ENCODE peak calls at places on chromosomes 2 and 18, in eight cellular contexts. A is hepatocyte; W is CD4-positive, alpha-beta T cell; S is fibroblast of the aortic adventitia; O is colonic mucosa; Y is endothelial cell; L is CD8-positive, alpha-beta T cell; R is epithelial cell of esophagus. E is an unnamed sample.

GRCh38 chr2:202135111-202135874 is 62.2 kb downstream of the KIAA2012 start:
- DNase-seq in A (peak; percentile 78), W (no peak), S (peak; percentile 100), O (peak; percentile 68), Y (no peak), L (no peak), R (peak; percentile 61), E (no peak)

GRCh38 chr18:40006553-40007073 is 1948.4 kb upstream of the PIK3C3 start:
- DNase-seq in A (no peak), W (no peak), S (no peak), O (no peak), Y (no peak), L (no peak), R (no peak), E (no peak)

GRCh38 chr2:28901202-28901601 is 6.7 kb downstream of the WDR43 start:
- DNase-seq in A (no peak), W (no peak), S (no peak), O (no peak), Y (no peak), L (no peak), R (no peak), E (no peak)

GRCh38 chr2:224518806-224519580 is 66.2 kb downstream of the CUL3 start:
- DNase-seq in A (no peak), W (no peak), S (peak; percentile 93), O (no peak), Y (no peak), L (no peak), R (peak; percentile 74), E (no peak)

GRCh38 chr18:60391571-60392226 is 19.1 kb upstream of the MC4R start:
- DNase-seq in A (no peak), W (no peak), S (no peak), O (no peak), Y (no peak), L (no peak), R (no peak), E (no peak)

GRCh38 chr18:37662546-37663339 is 97.1 kb upstream of the CELF4 start:
- DNase-seq in A (no peak), W (no peak), S (no peak), O (no peak), Y (no peak), L (no peak), R (no peak), E (peak; percentile 38)

GRCh38 chr2:26001743-26002341 is 19.5 kb upstream of the KIF3C start:
- DNase-seq in A (peak; percentile 41), W (no peak), S (peak; percentile 91), O (peak; percentile 60), Y (no peak), L (no peak), R (no peak), E (no peak)

GRCh38 chr18:37846996-37847395 is 281.4 kb upstream of the CELF4 start:
- DNase-seq in A (no peak), W (no peak), S (no peak), O (no peak), Y (no peak), L (no peak), R (no peak), E (no peak)

GRCh38 chr2:146262606-146263005 is 1582.2 kb upstream of the ACVR2A start:
- DNase-seq in A (peak; percentile 4), W (no peak), S (no peak), O (no peak), Y (no peak), L (no peak), R (no peak), E (no peak)

GRCh38 chr18:58407263-58407648 is 221.6 kb downstream of the ALPK2 start:
- DNase-seq in A (peak; percentile 68), W (no peak), S (no peak), O (no peak), Y (no peak), L (no peak), R (no peak), E (no peak)

GRCh38 chr2:48719480-48720177 is 35.9 kb downstream of the LHCGR start:
- DNase-seq in A (peak; percentile 28), W (no peak), S (no peak), O (no peak), Y (no peak), L (no peak), R (no peak), E (no peak)

GRCh38 chr18:23943104-23943503 is 71.5 kb upstream of the TTC39C start:
- DNase-seq in A (no peak), W (no peak), S (no peak), O (no peak), Y (no peak), L (no peak), R (no peak), E (no peak)

GRCh38 chr18:75654928-75655745 is 227.6 kb upstream of the SMIM21 start:
- DNase-seq in A (peak; percentile 29), W (no peak), S (no peak), O (no peak), Y (no peak), L (no peak), R (no peak), E (no peak)

GRCh38 chr18:56043691-56044090 is 455.7 kb upstream of the TCF4 start:
- DNase-seq in A (no peak), W (no peak), S (no peak), O (no peak), Y (no peak), L (no peak), R (no peak), E (no peak)

GRCh38 chr2:51165534-51166260 is 133.8 kb upstream of the NRXN1 start:
- DNase-seq in A (no peak), W (no peak), S (no peak), O (no peak), Y (no peak), L (no peak), R (no peak), E (no peak)

GRCh38 chr2:238104521-238105311 is 4.6 kb downstream of the ESPNL start:
- DNase-seq in A (no peak), W (no peak), S (no peak), O (no peak), Y (no peak), L (no peak), R (no peak), E (peak; percentile 80)

GRCh38 chr2:59996830-59997229 is 556.6 kb downstream of the BCL11A start:
- DNase-seq in A (no peak), W (no peak), S (no peak), O (no peak), Y (no peak), L (no peak), R (no peak), E (no peak)

GRCh38 chr18:32298289-32298688 is 108.5 kb downstream of the MEP1B start:
- DNase-seq in A (no peak), W (no peak), S (no peak), O (no peak), Y (no peak), L (no peak), R (no peak), E (no peak)

GRCh38 chr2:228735697-228736096 is 535.4 kb downstream of the PID1 start:
- DNase-seq in A (no peak), W (no peak), S (no peak), O (no peak), Y (no peak), L (no peak), R (no peak), E (no peak)
- TF ChIP-seq CTCF in A (no peak), W (no peak), S (no peak), O (no peak), Y (no peak), L (no peak), R (no peak), E (no peak)

GRCh38 chr18:48896875-48897511 is 53.8 kb downstream of the SMAD7 start:
- DNase-seq in A (peak; percentile 13), W (no peak), S (peak; percentile 30), O (peak; percentile 51), Y (peak; percentile 45), L (no peak), R (no peak), E (no peak)
- TF ChIP-seq CTCF in A (peak; percentile 7), W (no peak), S (no peak), O (no peak), Y (no peak), L (no peak), R (no peak), E (peak; percentile 18)

GRCh38 chr2:113716291-113716690 is 40.2 kb downstream of the SLC35F5 start:
- DNase-seq in A (no peak), W (no peak), S (peak; percentile 27), O (no peak), Y (no peak), L (no peak), R (no peak), E (no peak)

GRCh38 chr2:113723411-113723810 is 33.0 kb downstream of the SLC35F5 start:
- DNase-seq in A (no peak), W (no peak), S (no peak), O (no peak), Y (no peak), L (no peak), R (no peak), E (no peak)

GRCh38 chr2:113724010-113724409 is 32.4 kb downstream of the SLC35F5 start:
- DNase-seq in A (no peak), W (no peak), S (no peak), O (no peak), Y (no peak), L (no peak), R (no peak), E (no peak)

DNA sequence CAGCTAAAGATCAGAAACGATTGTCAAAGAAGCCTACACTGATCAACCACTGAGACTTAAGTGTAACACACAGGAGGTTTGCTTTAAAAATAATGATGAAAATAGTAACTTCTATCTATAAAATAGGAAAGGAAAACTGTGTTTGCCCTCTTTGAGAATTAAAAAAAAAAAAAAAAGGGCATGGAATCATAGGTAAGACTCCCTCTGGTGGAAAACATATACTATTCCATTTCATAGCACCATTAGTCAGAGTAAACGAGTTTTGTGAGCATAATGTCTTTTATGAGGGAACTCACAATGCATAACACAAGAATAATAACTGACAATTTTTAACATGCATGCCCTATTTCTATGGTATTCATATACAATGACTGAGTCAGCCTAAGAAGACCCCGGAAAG is 36.3 kb downstream of the SLC35F5 start:
- DNase-seq in A (no peak), W (no peak), S (peak; percentile 27), O (no peak), Y (no peak), L (no peak), R (peak; percentile 42), E (no peak)
- TF ChIP-seq CTCF in A (peak; percentile 51), W (no peak), S (peak; percentile 51), O (peak; percentile 37), Y (peak; percentile 35), L (peak; percentile 45), R (peak; percentile 42), E (peak; percentile 56)

DNA sequence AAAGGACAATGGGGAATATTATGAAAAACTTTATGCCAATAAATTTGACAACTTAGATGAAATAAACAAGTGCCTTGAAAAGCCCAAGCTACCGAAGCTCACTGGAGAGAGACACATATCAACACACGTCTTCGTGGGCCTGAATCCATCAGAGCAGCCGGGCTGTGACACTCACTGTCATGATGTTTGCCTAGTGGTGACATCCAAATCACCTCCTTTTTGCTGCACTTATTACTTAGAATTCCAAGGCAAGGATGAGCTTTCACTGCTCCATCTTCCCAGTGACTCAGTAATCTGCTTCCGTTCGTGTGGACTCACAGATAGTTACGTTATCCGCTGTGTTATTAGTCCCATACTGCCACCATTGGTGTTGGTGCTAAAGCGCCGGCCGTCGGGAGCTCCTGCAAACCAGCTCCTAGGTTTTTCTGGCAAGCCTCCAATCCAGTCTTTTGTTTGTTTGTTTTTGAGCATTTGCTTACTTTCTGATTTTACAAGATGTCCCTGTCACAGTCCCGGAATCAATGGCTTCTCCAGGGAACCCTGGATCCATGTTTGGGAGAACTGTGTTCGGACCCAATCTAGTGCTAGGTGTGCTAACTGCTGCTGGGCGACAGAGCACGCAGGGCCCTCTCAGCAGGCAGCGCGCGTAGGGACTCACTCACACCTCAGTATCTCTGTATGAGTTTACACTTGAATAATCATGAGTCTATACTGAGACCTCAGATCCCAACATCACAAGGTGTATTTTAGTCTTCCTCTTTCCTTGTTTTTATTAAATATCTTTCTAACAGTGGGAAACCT is 42.7 kb downstream of the HDAC4 start:
- DNase-seq in A (no peak), W (no peak), S (no peak), O (no peak), Y (no peak), L (no peak), R (no peak), E (no peak)
- TF ChIP-seq CTCF in A (no peak), W (no peak), S (no peak), O (no peak), Y (no peak), L (no peak), R (no peak), E (no peak)

E was measured in osteocyte.